ENCODE peak calls at places on chromosomes 1 and 21, in nine cellular contexts. A is NCI-H1694 treated with DMSO at 0.1 percent for 48 hours, F is AG08396, T is cardiac fibroblast, U is HFFc6, H is Panc1, Y is GM23338, Z is kidney tubule cell, B is nucleus accumbens. E is an unnamed sample.

GRCh38 chr1:207444514-207445208 is 9.5 kb upstream of the CR2 start:
- DNase-seq in A (no peak), F (no peak), T (no peak), U (no peak), H (no peak), Y (no peak), Z (no peak), B (no peak), E (no peak)

GRCh38 chr1:114024049-114024448 is 44.8 kb downstream of the OLFML3 start:
- DNase-seq in A (no peak), F (no peak), T (no peak), U (no peak), H (no peak), Y (peak), Z (no peak), B (no peak), E (no peak)

GRCh38 chr1:70486676-70487470 is 75.8 kb downstream of the CTH start:
- DNase-seq in A (no peak), F (peak), T (peak), U (peak), H (no peak), Y (no peak), Z (peak), B (no peak), E (no peak)

GRCh38 chr1:179229214-179230140 is at the start of gene ABL2:
- DNase-seq in A (peak), F (peak), T (no peak), U (peak), H (no peak), Y (peak), Z (peak), B (peak), E (peak)

GRCh38 chr21:42051788-42052187 is 19.3 kb upstream of the UMODL1 start:
- DNase-seq in A (no peak), F (no peak), T (no peak), U (no peak), H (no peak), Y (no peak), Z (no peak), B (no peak), E (no peak)

GRCh38 chr21:45841033-45841432 is 140.5 kb upstream of the COL6A1 start:
- DNase-seq in A (no peak), F (no peak), T (peak), U (no peak), H (no peak), Y (no peak), Z (no peak), B (no peak), E (no peak)

GRCh38 chr1:184825571-184825970 is 70.9 kb upstream of the EDEM3 start:
- DNase-seq in A (no peak), F (no peak), T (no peak), U (no peak), H (no peak), Y (no peak), Z (no peak), B (no peak), E (no peak)

GRCh38 chr21:29163381-29164115 is 33.1 kb downstream of the MAP3K7CL start:
- DNase-seq in A (no peak), F (no peak), T (peak), U (no peak), H (no peak), Y (no peak), Z (no peak), B (no peak), E (no peak)

GRCh38 chr21:18002393-18002792 is 183.2 kb upstream of the C21orf91 start:
- DNase-seq in A (no peak), F (no peak), T (no peak), U (no peak), H (no peak), Y (no peak), Z (no peak), B (no peak), E (no peak)

GRCh38 chr1:201904579-201904978 is 15.9 kb downstream of the SHISA4 start:
- DNase-seq in A (no peak), F (peak), T (peak), U (peak), H (no peak), Y (peak), Z (peak), B (no peak), E (no peak)

GRCh38 chr1:184647471-184647870 is 107.2 kb downstream of the EDEM3 start:
- DNase-seq in A (no peak), F (no peak), T (no peak), U (no peak), H (no peak), Y (no peak), Z (no peak), B (no peak), E (no peak)

E was measured in effector memory CD4-positive, alpha-beta T cell.